ENCODE peak calls at places on chromosomes 6 and 20, in ten cellular contexts. A, I, T, B, Y, R, C, F, M and Q are unnamed samples.

GRCh38 chr6:84906514-84906913 is 142.1 kb upstream of the TBX18 start:
- DNase-seq in M (no peak), C (no peak), I (no peak), Y (no peak), R (no peak), T (no peak), F (no peak), A (no peak), B (no peak), Q (no peak)

GRCh38 chr6:114290864-114291263 is 52.0 kb downstream of the HS3ST5 start:
- DNase-seq in F (no peak), I (no peak), Y (no peak), C (no peak), B (no peak), A (no peak), M (no peak), R (no peak), T (no peak), Q (no peak)

GRCh38 chr6:156949376-156949775 is 172.2 kb downstream of the ARID1B start:
- DNase-seq in F (no peak), M (no peak), C (peak), A (peak), R (no peak), I (no peak), B (no peak), T (no peak), Y (no peak), Q (no peak)

GRCh38 chr20:19890358-19891117 is 126.6 kb upstream of the NAA20 start:
- DNase-seq in R (peak), B (no peak), A (no peak), F (no peak), T (no peak), I (no peak), M (no peak), C (no peak), Y (no peak), Q (no peak)

GRCh38 chr20:16107172-16107870 is 465.9 kb downstream of the KIF16B start:
- DNase-seq in R (no peak), T (no peak), Y (no peak), I (no peak), B (no peak), A (no peak), C (no peak), F (no peak), M (no peak), Q (no peak)

GRCh38 chr6:56004421-56004820 is 129.0 kb upstream of the BMP5 start:
- DNase-seq in C (peak), T (no peak), R (no peak), F (no peak), M (no peak), B (no peak), A (peak), Y (no peak), I (no peak), Q (no peak)

GRCh38 chr20:11676618-11677289 is 240.9 kb upstream of the BTBD3 start:
- DNase-seq in T (peak), R (peak), M (peak), I (no peak), F (no peak), C (peak), A (peak), Y (no peak), B (no peak), Q (no peak)

GRCh38 chr20:62633571-62634329 is 8.6 kb upstream of the SLCO4A1 start:
- DNase-seq in R (no peak), Y (no peak), T (no peak), A (no peak), B (no peak), I (no peak), M (no peak), F (no peak), C (no peak), Q (no peak)

GRCh38 chr6:30325873-30326445 is 768 bp upstream of the TRIM39 start:
- DNase-seq in T (no peak), A (no peak), C (peak), R (no peak), B (peak), F (peak), I (peak), Y (no peak), M (peak), Q (peak)

GRCh38 chr6:169858293-169858934 is 107.0 kb downstream of the ERMARD start:
- DNase-seq in R (no peak), B (no peak), M (no peak), T (no peak), I (no peak), C (no peak), Y (peak), A (no peak), F (no peak), Q (no peak)

GRCh38 chr6:157753291-157753690 is 69.8 kb upstream of the SNX9 start:
- DNase-seq in B (no peak), M (no peak), F (no peak), C (peak), A (no peak), I (no peak), R (no peak), Y (no peak), T (peak), Q (no peak)

GRCh38 chr20:1434571-1435336 is 31.9 kb downstream of the NSFL1C start:
- DNase-seq in A (peak), T (peak), I (no peak), B (peak), C (peak), F (peak), Y (peak), M (peak), R (no peak), Q (peak)

GRCh38 chr6:118313762-118314161 is 234.3 kb upstream of the PLN start:
- DNase-seq in T (no peak), C (no peak), Y (no peak), A (no peak), B (no peak), M (no peak), I (no peak), F (no peak), R (no peak), Q (no peak)

GRCh38 chr6:166637001-166637400 is 9.9 kb upstream of the RPS6KA2 start:
- DNase-seq in R (no peak), M (no peak), Y (no peak), T (no peak), A (no peak), B (no peak), C (no peak), I (no peak), F (no peak), Q (no peak)

GRCh38 chr6:21664263-21665081 is 70.9 kb downstream of the SOX4 start:
- DNase-seq in Y (peak), T (no peak), I (no peak), R (peak), B (no peak), C (no peak), A (peak), F (no peak), M (peak), Q (no peak)

GRCh38 chr6:158758464-158758863 is 60.7 kb downstream of the EZR start:
- DNase-seq in A (no peak), T (no peak), M (no peak), I (no peak), B (no peak), F (no peak), Y (no peak), R (peak), C (no peak), Q (no peak)

GRCh38 chr6:123769431-123769830 is 34.2 kb upstream of the NKAIN2 start:
- DNase-seq in C (no peak), I (no peak), R (no peak), F (no peak), Y (no peak), A (no peak), M (no peak), T (no peak), B (no peak), Q (no peak)

GRCh38 chr6:136191606-136192005 is 58.5 kb downstream of the MTFR2 start:
- DNase-seq in I (no peak), C (no peak), B (no peak), F (no peak), R (no peak), M (no peak), A (no peak), T (no peak), Y (no peak), Q (no peak)

GRCh38 chr6:144659202-144659731 is 374.1 kb downstream of the UTRN start:
- DNase-seq in I (no peak), C (no peak), A (no peak), R (peak), T (no peak), B (no peak), F (no peak), M (peak), Y (peak), Q (no peak)

GRCh38 chr6:25006565-25007001 is 70.8 kb upstream of the RIPOR2 start:
- DNase-seq in M (peak), C (peak), B (no peak), A (peak), F (no peak), Y (peak), R (peak), I (no peak), T (no peak), Q (no peak)

GRCh38 chr20:21609221-21609620 is 95.4 kb upstream of the NKX2-2 start:
- DNase-seq in B (no peak), I (no peak), F (no peak), Y (no peak), T (no peak), M (no peak), A (peak), R (no peak), C (peak), Q (no peak)

GRCh38 chr20:1824834-1825233 is 70.4 kb upstream of the SIRPA start:
- DNase-seq in F (no peak), I (no peak), A (no peak), R (no peak), Y (no peak), M (no peak), C (no peak), B (no peak), T (no peak), Q (no peak)

GRCh38 chr20:31760457-31761240 is 21.6 kb downstream of the TPX2 start:
- DNase-seq in F (no peak), T (peak), R (no peak), M (no peak), Y (no peak), C (peak), B (no peak), I (no peak), A (no peak), Q (no peak)

GRCh38 chr20:20525756-20526155 is 157.9 kb downstream of the INSM1 start:
- DNase-seq in R (peak), B (no peak), I (no peak), A (no peak), C (no peak), F (no peak), T (no peak), Y (no peak), M (no peak), Q (no peak)

GRCh38 chr20:19697415-19697814 is 60.6 kb upstream of the RIN2 start:
- DNase-seq in M (no peak), R (no peak), C (peak), Y (no peak), T (no peak), I (no peak), A (no peak), F (no peak), B (no peak), Q (no peak)

GRCh38 chr6:7196019-7196402 is 88.2 kb downstream of the RREB1 start:
- DNase-seq in B (no peak), F (no peak), I (no peak), R (no peak), Y (no peak), M (no peak), T (no peak), C (no peak), A (no peak), Q (no peak)

GRCh38 chr20:57716893-57717292 is 7.1 kb upstream of the PMEPA1 start:
- DNase-seq in F (no peak), Y (no peak), I (no peak), M (no peak), A (no peak), R (no peak), T (no peak), B (no peak), C (no peak), Q (no peak)

GRCh38 chr6:14584450-14584849 is 466.9 kb downstream of the CD83 start:
- DNase-seq in R (no peak), F (no peak), C (no peak), M (no peak), Y (no peak), A (no peak), I (no peak), T (no peak), B (no peak), Q (no peak)

GRCh38 chr20:10078403-10078802 is 43.6 kb downstream of the ANKEF1 start:
- DNase-seq in R (no peak), A (no peak), T (no peak), I (no peak), F (no peak), Y (no peak), C (no peak), M (no peak), B (no peak), Q (no peak)

GRCh38 chr20:32697608-32698007 is 23.9 kb upstream of the C20orf203 start:
- DNase-seq in R (no peak), B (no peak), I (no peak), C (no peak), F (no peak), T (no peak), Y (no peak), A (no peak), M (no peak), Q (no peak)

GRCh38 chr6:65819152-65819551 is 112.1 kb upstream of the EYS start:
- DNase-seq in R (no peak), T (no peak), I (no peak), A (no peak), M (no peak), B (no peak), C (peak), Y (no peak), F (no peak), Q (no peak)